ENCODE peak calls at places on chromosomes 16 and 17, in nine cellular contexts. K is H9; H is effector memory CD4-positive, alpha-beta T cell; B is mammary epithelial cell; U is left ventricle myocardium inferior; P is lung; Y is colonic mucosa; C is GM23338; V is tibial artery. J is an unnamed sample.

GRCh38 chr17:19398301-19399181 is 11.6 kb upstream of the MFAP4 start:
- DNase-seq in K (no peak), H (no peak), B (peak; percentile 10), U (peak; percentile 68), P (peak; percentile 71), Y (peak; percentile 94), C (no peak), V (peak; percentile 77), J (no peak)

GRCh38 chr17:55672585-55673501 is 49.8 kb downstream of the TMEM100 start:
- DNase-seq in K (no peak), H (no peak), B (no peak), U (no peak), P (no peak), Y (no peak), C (no peak), V (no peak), J (no peak)

GRCh38 chr17:53462393-53462811 is 360.3 kb upstream of the KIF2B start:
- DNase-seq in K (no peak), H (no peak), B (peak; percentile 72), U (no peak), P (no peak), Y (no peak), C (no peak), V (no peak), J (no peak)

GRCh38 chr17:2181206-2181983 is 122.2 kb downstream of the SMG6 start:
- DNase-seq in K (no peak), H (no peak), B (no peak), U (peak; percentile 76), P (peak; percentile 47), Y (peak; percentile 53), C (peak; percentile 25), V (peak; percentile 94), J (peak; percentile 79)

GRCh38 chr17:65455972-65456343 is 105.5 kb downstream of the AXIN2 start:
- DNase-seq in K (peak; percentile 69), H (no peak), B (no peak), U (no peak), P (peak; percentile 49), Y (peak; percentile 34), C (peak; percentile 68), V (no peak), J (no peak)

GRCh38 chr17:5126719-5127488 is 11.1 kb downstream of the USP6 start:
- DNase-seq in K (no peak), H (no peak), B (no peak), U (no peak), P (peak; percentile 21), Y (peak; percentile 14), C (no peak), V (peak; percentile 12), J (no peak)

GRCh38 chr17:47707056-47707791 is 13.3 kb downstream of the TBKBP1 start:
- DNase-seq in K (no peak), H (no peak), B (peak; percentile 35), U (no peak), P (no peak), Y (no peak), C (no peak), V (no peak), J (no peak)

GRCh38 chr17:35088647-35088910 is 25.1 kb upstream of the RFFL start:
- DNase-seq in K (peak; percentile 80), H (no peak), B (no peak), U (no peak), P (no peak), Y (peak; percentile 60), C (no peak), V (no peak), J (no peak)

GRCh38 chr17:31400481-31400950 is 9.0 kb downstream of the RAB11FIP4 start:
- DNase-seq in K (peak; percentile 34), H (no peak), B (no peak), U (no peak), P (no peak), Y (no peak), C (no peak), V (peak; percentile 51), J (no peak)

GRCh38 chr16:4510747-4511426 is 27.7 kb downstream of the CDIP1 start:
- DNase-seq in K (no peak), H (no peak), B (no peak), U (no peak), P (no peak), Y (peak; percentile 36), C (no peak), V (no peak), J (no peak)

GRCh38 chr16:88484505-88485365 is 31.7 kb downstream of the ZFPM1 start:
- DNase-seq in K (no peak), H (no peak), B (no peak), U (no peak), P (no peak), Y (no peak), C (no peak), V (no peak), J (no peak)

GRCh38 chr16:50802000-50802399 is 60.1 kb downstream of the CYLD start:
- DNase-seq in K (no peak), H (no peak), B (no peak), U (no peak), P (no peak), Y (no peak), C (no peak), V (no peak), J (no peak)

GRCh38 chr16:50804290-50804907 is 62.5 kb downstream of the CYLD start:
- DNase-seq in K (no peak), H (no peak), B (no peak), U (no peak), P (no peak), Y (no peak), C (peak; percentile 4), V (no peak), J (no peak)

GRCh38 chr16:50806099-50807062 is 64.5 kb downstream of the CYLD start:
- DNase-seq in K (peak; percentile 87), H (peak; percentile 75), B (peak; percentile 79), U (peak; percentile 72), P (peak; percentile 83), Y (peak; percentile 85), C (peak; percentile 94), V (peak; percentile 89), J (peak; percentile 91)

GRCh38 chr16:50800074-50800473 is 58.2 kb downstream of the CYLD start:
- DNase-seq in K (no peak), H (no peak), B (no peak), U (no peak), P (no peak), Y (no peak), C (no peak), V (no peak), J (no peak)

DNA sequence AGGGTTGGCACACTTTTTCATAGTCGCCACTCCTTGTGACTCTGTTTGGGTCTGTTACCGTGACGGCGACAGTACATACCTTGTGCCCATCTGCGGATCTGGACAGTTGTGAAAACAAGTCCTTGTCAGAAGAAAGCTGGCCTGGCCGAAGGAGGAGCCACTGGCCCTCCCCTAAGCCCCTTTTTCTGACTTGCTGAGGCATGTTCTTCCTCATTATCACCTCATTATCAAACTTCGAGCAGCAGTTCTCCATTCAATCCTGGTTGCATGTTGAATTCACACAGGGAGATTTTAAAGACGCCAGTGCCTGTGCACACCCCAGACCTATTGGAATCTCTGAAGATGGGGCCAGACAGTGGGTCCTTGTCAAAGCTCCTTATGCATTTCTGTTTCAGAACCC is 61.1 kb downstream of the CYLD start:
- DNase-seq in K (no peak), H (no peak), B (peak; percentile 2), U (no peak), P (no peak), Y (no peak), C (no peak), V (no peak), J (no peak)
- H3K27ac ChIP-seq in K (no peak overlapping the region), H (no peak overlapping the region), B (no peak overlapping the region), U (no peak overlapping the region), P (no peak overlapping the region), Y (no peak overlapping the region), C (no peak overlapping the region), V (no peak overlapping the region), J (no peak overlapping the region)

GRCh38 chr16:78982344-78982743 is 618.2 kb downstream of the MAF start:
- DNase-seq in K (no peak), H (no peak), B (no peak), U (no peak), P (no peak), Y (no peak), C (no peak), V (no peak), J (no peak)
- H3K27ac ChIP-seq in K (no peak overlapping the region), H (no peak overlapping the region), B (no peak overlapping the region), U (no peak overlapping the region), P (no peak overlapping the region), Y (no peak overlapping the region), C (no peak overlapping the region), V (no peak overlapping the region), J (no peak overlapping the region)

GRCh38 chr17:784143-784542 is 2.0 kb downstream of the MRM3 start:
- DNase-seq in K (no peak), H (no peak), B (no peak), U (no peak), P (no peak), Y (no peak), C (no peak), V (no peak), J (no peak)
- H3K27ac ChIP-seq in K (no peak overlapping the region), H (no peak overlapping the region), B (no peak overlapping the region), U (no peak overlapping the region), P (no peak overlapping the region), Y (no peak overlapping the region), C (no peak overlapping the region), V (no peak overlapping the region), J (no peak overlapping the region)

GRCh38 chr17:27408891-27409290 is 47.4 kb upstream of the KSR1 start:
- DNase-seq in K (no peak), H (no peak), B (peak; percentile 14), U (no peak), P (no peak), Y (no peak), C (no peak), V (no peak), J (no peak)

GRCh38 chr17:27403480-27404005 is 52.7 kb upstream of the KSR1 start:
- DNase-seq in K (peak; percentile 40), H (no peak), B (no peak), U (no peak), P (no peak), Y (no peak), C (peak; percentile 43), V (no peak), J (no peak)

GRCh38 chr17:27413295-27413694 is 43.0 kb upstream of the KSR1 start:
- DNase-seq in K (no peak), H (no peak), B (no peak), U (no peak), P (no peak), Y (no peak), C (no peak), V (no peak), J (no peak)

GRCh38 chr17:27402943-27403342 is 53.3 kb upstream of the KSR1 start:
- DNase-seq in K (peak; percentile 20), H (no peak), B (no peak), U (no peak), P (no peak), Y (no peak), C (no peak), V (no peak), J (peak; percentile 2)

GRCh38 chr17:27407916-27408846 is 48.1 kb upstream of the KSR1 start:
- DNase-seq in K (no peak), H (no peak), B (peak; percentile 48), U (no peak), P (no peak), Y (no peak), C (no peak), V (no peak), J (no peak)
- H3K27ac ChIP-seq in K (no peak overlapping the region), H (no peak overlapping the region), B (no peak overlapping the region), U (no peak overlapping the region), P (no peak overlapping the region), Y (no peak overlapping the region), C (no peak overlapping the region), V (no peak overlapping the region), J (no peak overlapping the region)

GRCh38 chr17:79830763-79831366 is 8.4 kb downstream of the CBX4 start:
- DNase-seq in K (no peak), H (no peak), B (no peak), U (no peak), P (no peak), Y (no peak), C (no peak), V (no peak), J (no peak)
- H3K27ac ChIP-seq in K (no peak overlapping the region), H (no peak overlapping the region), B (no peak overlapping the region), U (peak overlapping the region; percentile 86), P (no peak overlapping the region), Y (no peak overlapping the region), C (no peak overlapping the region), V (no peak overlapping the region), J (no peak overlapping the region)